ENCODE peak calls at places on chromosomes 5 and 9, in nine cellular contexts. One of them, this sample, is unnamed.

GRCh38 chr9:118596374-118597015 is 772.7 kb downstream of the BRINP1 start:
- DNase-seq in EL: no peak
- DNase-seq in NCI-H1105: no peak
- DNase-seq in ureter: no peak
- DNase-seq in amygdala: no peak
- DNase-seq in HS-5: no peak
- DNase-seq in non-pigmented ciliary epithelial cell: no peak
- DNase-seq in activated CD8-positive, alpha-beta memory T cell treated with anti-CD3 and anti-CD28 coated beads for 24 hours: no peak
- DNase-seq in central memory CD4-positive, alpha-beta T cell: no peak
- DNase-seq in this sample: peak; percentile 7

GRCh38 chr9:21611896-21612295 is 129.8 kb upstream of the IFNE start:
- DNase-seq in EL: no peak
- DNase-seq in non-pigmented ciliary epithelial cell: no peak
- DNase-seq in NCI-H1105: no peak
- DNase-seq in amygdala: no peak
- DNase-seq in ureter: no peak
- DNase-seq in HS-5: no peak
- DNase-seq in activated CD8-positive, alpha-beta memory T cell treated with anti-CD3 and anti-CD28 coated beads for 24 hours: no peak
- DNase-seq in central memory CD4-positive, alpha-beta T cell: peak; percentile 18
- DNase-seq in this sample: no peak

GRCh38 chr5:93954421-93955069 is 213.1 kb upstream of the POU5F2 start:
- DNase-seq in NCI-H1105: no peak
- DNase-seq in non-pigmented ciliary epithelial cell: no peak
- DNase-seq in activated CD8-positive, alpha-beta memory T cell treated with anti-CD3 and anti-CD28 coated beads for 24 hours: no peak
- DNase-seq in amygdala: no peak
- DNase-seq in HS-5: no peak
- DNase-seq in ureter: no peak
- DNase-seq in EL: no peak
- DNase-seq in central memory CD4-positive, alpha-beta T cell: no peak
- DNase-seq in this sample: no peak

GRCh38 chr9:76644171-76644570 is 120.1 kb upstream of the PCA3 start:
- DNase-seq in NCI-H1105: no peak
- DNase-seq in activated CD8-positive, alpha-beta memory T cell treated with anti-CD3 and anti-CD28 coated beads for 24 hours: no peak
- DNase-seq in ureter: no peak
- DNase-seq in amygdala: no peak
- DNase-seq in HS-5: no peak
- DNase-seq in EL: no peak
- DNase-seq in central memory CD4-positive, alpha-beta T cell: no peak
- DNase-seq in non-pigmented ciliary epithelial cell: no peak
- DNase-seq in this sample: no peak

GRCh38 chr9:84297162-84297821 is 43.3 kb downstream of the SLC28A3 start:
- DNase-seq in non-pigmented ciliary epithelial cell: no peak
- DNase-seq in amygdala: no peak
- DNase-seq in EL: peak; percentile 83
- DNase-seq in ureter: no peak
- DNase-seq in HS-5: peak; percentile 52
- DNase-seq in NCI-H1105: no peak
- DNase-seq in activated CD8-positive, alpha-beta memory T cell treated with anti-CD3 and anti-CD28 coated beads for 24 hours: no peak
- DNase-seq in central memory CD4-positive, alpha-beta T cell: no peak
- DNase-seq in this sample: peak; percentile 10

GRCh38 chr9:103798620-103799019 is 295.5 kb upstream of the SMC2 start:
- DNase-seq in ureter: no peak
- DNase-seq in activated CD8-positive, alpha-beta memory T cell treated with anti-CD3 and anti-CD28 coated beads for 24 hours: no peak
- DNase-seq in central memory CD4-positive, alpha-beta T cell: no peak
- DNase-seq in NCI-H1105: no peak
- DNase-seq in HS-5: peak; percentile 73
- DNase-seq in non-pigmented ciliary epithelial cell: peak; percentile 75
- DNase-seq in EL: peak; percentile 74
- DNase-seq in amygdala: no peak
- DNase-seq in this sample: peak; percentile 10

GRCh38 chr9:32525506-32525905 is 490 bp downstream of the RIGI start:
- DNase-seq in central memory CD4-positive, alpha-beta T cell: peak; percentile 28
- DNase-seq in non-pigmented ciliary epithelial cell: no peak
- DNase-seq in NCI-H1105: no peak
- DNase-seq in amygdala: no peak
- DNase-seq in EL: peak; percentile 32
- DNase-seq in HS-5: no peak
- DNase-seq in ureter: no peak
- DNase-seq in activated CD8-positive, alpha-beta memory T cell treated with anti-CD3 and anti-CD28 coated beads for 24 hours: no peak
- DNase-seq in this sample: peak; percentile 26

GRCh38 chr5:135456238-135457099 is 4.3 kb upstream of the TIFAB start:
- DNase-seq in non-pigmented ciliary epithelial cell: peak; percentile 58
- DNase-seq in activated CD8-positive, alpha-beta memory T cell treated with anti-CD3 and anti-CD28 coated beads for 24 hours: no peak
- DNase-seq in amygdala: no peak
- DNase-seq in ureter: no peak
- DNase-seq in EL: peak; percentile 95
- DNase-seq in central memory CD4-positive, alpha-beta T cell: no peak
- DNase-seq in NCI-H1105: no peak
- DNase-seq in HS-5: peak; percentile 67
- DNase-seq in this sample: peak; percentile 93

GRCh38 chr5:89695371-89695770 is 714.2 kb downstream of the CETN3 start:
- DNase-seq in NCI-H1105: no peak
- DNase-seq in EL: no peak
- DNase-seq in amygdala: no peak
- DNase-seq in activated CD8-positive, alpha-beta memory T cell treated with anti-CD3 and anti-CD28 coated beads for 24 hours: no peak
- DNase-seq in non-pigmented ciliary epithelial cell: no peak
- DNase-seq in HS-5: no peak
- DNase-seq in central memory CD4-positive, alpha-beta T cell: no peak
- DNase-seq in ureter: no peak
- DNase-seq in this sample: no peak

This sample was measured in RPMI7951.